ENCODE peak calls at places on chromosomes 16 and 17, in six cellular contexts. F is GM23248; T is lung; U is cardiac muscle cell; R is ascending aorta; S is CD4-positive, alpha-beta memory T cell. D is an unnamed sample. For H3K4me1, the result is how much of the 10 kb centered on the place peaks cover.

GRCh38 chr16:67543582-67543981 is 15.0 kb downstream of the RIPOR1 start:
- DNase-seq in F (no peak), U (no peak), S (no peak), R (no peak), T (no peak), D (no peak)

GRCh38 chr17:14522795-14523387 is 222.0 kb downstream of the HS3ST3B1 start:
- DNase-seq in T (no peak), S (no peak), U (no peak), R (no peak), F (no peak), D (no peak)

GRCh38 chr17:21304091-21304490 is 19.6 kb downstream of the MAP2K3 start:
- DNase-seq in U (no peak), R (no peak), F (no peak), T (no peak), S (no peak), D (no peak)

GRCh38 chr17:62895650-62896301 is 70.3 kb upstream of the TANC2 start:
- DNase-seq in R (no peak), U (no peak), S (no peak), T (no peak), F (peak), D (no peak)

GRCh38 chr16:53999123-53999522 is 287.5 kb downstream of the IRX3 start:
- DNase-seq in S (no peak), R (no peak), U (no peak), F (no peak), T (no peak), D (no peak)

GRCh38 chr17:5049314-5049819 is 14.1 kb upstream of the SLC52A1 start:
- DNase-seq in T (no peak), S (peak), U (no peak), R (no peak), F (no peak), D (no peak)

GRCh38 chr16:67349172-67349571 is 22.6 kb downstream of the LRRC36 start:
- DNase-seq in T (no peak), F (peak), S (peak), U (peak), R (no peak), D (no peak)

GRCh38 chr16:77951788-77952187 is 70.6 kb upstream of the CLEC3A start:
- DNase-seq in U (peak), S (no peak), F (no peak), R (no peak), T (no peak), D (no peak)

GRCh38 chr17:49575524-49576120 is at the start of gene NXPH3:
- DNase-seq in S (peak), R (no peak), T (peak), U (peak), F (peak), D (peak)

GRCh38 chr17:78396436-78397335 is 18.2 kb downstream of the PGS1 start:
- DNase-seq in T (peak), S (no peak), F (no peak), R (peak), U (no peak), D (no peak)

GRCh38 chr16:58608601-58609136 is 21.0 kb downstream of the CNOT1 start:
- DNase-seq in F (no peak), T (no peak), U (no peak), R (no peak), S (no peak), D (no peak)

GRCh38 chr17:15255713-15256454 is 9.2 kb downstream of the PMP22 start:
- DNase-seq in S (no peak), R (no peak), U (peak), T (no peak), F (peak), D (no peak)

GRCh38 chr16:8951447-8952280 is 12.0 kb downstream of the USP7 start:
- DNase-seq in U (no peak), T (no peak), R (no peak), F (no peak), S (no peak), D (no peak)

GRCh38 chr16:8948831-8949230 is 14.9 kb downstream of the USP7 start:
- DNase-seq in S (no peak), R (no peak), F (no peak), T (no peak), U (no peak), D (no peak)

GRCh38 chr16:8952281-8952751 is 11.4 kb downstream of the USP7 start:
- DNase-seq in U (no peak), T (no peak), F (no peak), S (no peak), R (no peak), D (no peak)

GRCh38 chr16:8949536-8950418 is 13.9 kb downstream of the USP7 start:
- DNase-seq in F (no peak), R (no peak), T (no peak), S (no peak), U (no peak), D (no peak)

DNA sequence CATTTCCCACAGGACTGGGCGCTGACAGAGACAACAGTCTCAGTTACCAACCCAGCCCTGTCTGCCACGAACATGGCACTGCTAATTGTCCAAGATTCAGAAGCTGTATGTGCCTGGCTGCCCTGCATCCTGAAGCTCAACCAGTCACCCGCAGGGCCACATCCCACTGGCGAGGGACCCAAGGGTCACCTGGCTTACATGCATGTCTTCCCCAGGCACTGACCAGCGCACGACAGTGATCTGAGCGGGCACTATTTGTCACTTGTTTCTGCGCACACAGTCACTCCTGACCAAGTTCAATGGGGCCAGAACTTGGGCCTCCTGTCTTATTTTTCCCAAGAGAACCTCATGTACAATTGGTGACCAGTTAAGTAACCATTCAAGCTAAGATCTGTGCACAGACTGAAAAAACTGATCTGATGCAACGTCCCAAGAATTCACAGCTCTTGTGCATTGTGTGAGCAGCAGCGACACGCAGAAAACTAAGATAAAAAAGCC is 13.1 kb downstream of the USP7 start:
- DNase-seq in U (peak), T (no peak), R (no peak), F (peak), S (no peak), D (no peak)
- H3K4me1 ChIP-seq in U (under half), T (under half), R (under half), F (under half), S (half or more), D (half or more)

GRCh38 chr16:87108941-87109340 is 208.3 kb downstream of the C16orf95 start:
- DNase-seq in T (no peak), S (no peak), U (no peak), R (no peak), F (peak), D (no peak)
- H3K4me1 ChIP-seq in T (under half), S (under half), U (under half), R (under half), F (under half), D (under half)

GRCh38 chr17:41519501-41520224 is 973 bp upstream of the KRT15 start:
- DNase-seq in T (peak), U (no peak), F (no peak), R (no peak), S (no peak), D (no peak)

GRCh38 chr17:41516828-41517283 is 1.8 kb downstream of the KRT15 start:
- DNase-seq in U (no peak), S (no peak), T (peak), R (no peak), F (no peak), D (no peak)

GRCh38 chr17:41518789-41519449 is at the start of gene KRT15:
- DNase-seq in T (no peak), U (no peak), R (no peak), F (peak), S (no peak), D (no peak)

GRCh38 chr17:41516147-41516827 is 2.4 kb downstream of the KRT15 start:
- DNase-seq in F (no peak), S (no peak), U (no peak), R (no peak), T (no peak), D (no peak)

DNA sequence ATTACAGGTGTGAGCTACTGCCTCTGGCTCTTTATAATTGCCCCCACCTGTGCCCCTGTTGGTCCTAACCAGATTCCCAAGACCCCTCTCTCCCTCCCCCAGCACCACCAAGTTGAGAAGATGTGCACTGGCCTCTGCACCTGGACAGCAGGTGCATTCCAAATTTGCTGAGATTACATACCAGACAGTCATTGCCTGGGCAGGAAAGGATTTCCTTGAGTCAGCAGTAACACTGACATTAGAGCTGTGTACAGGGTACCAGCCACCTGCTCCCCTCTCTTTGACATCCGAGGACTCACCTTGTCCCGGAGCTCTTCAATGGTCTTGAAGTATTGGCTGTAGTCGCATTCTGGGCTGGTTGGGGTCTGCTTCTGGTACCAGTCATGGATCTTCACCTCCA is 659 bp downstream of the KRT15 start:
- DNase-seq in F (no peak), S (no peak), U (no peak), T (no peak), R (no peak), D (no peak)
- H3K4me1 ChIP-seq in F (under half), S (under half), U (under half), T (under half), R (under half), D (under half)

DNA sequence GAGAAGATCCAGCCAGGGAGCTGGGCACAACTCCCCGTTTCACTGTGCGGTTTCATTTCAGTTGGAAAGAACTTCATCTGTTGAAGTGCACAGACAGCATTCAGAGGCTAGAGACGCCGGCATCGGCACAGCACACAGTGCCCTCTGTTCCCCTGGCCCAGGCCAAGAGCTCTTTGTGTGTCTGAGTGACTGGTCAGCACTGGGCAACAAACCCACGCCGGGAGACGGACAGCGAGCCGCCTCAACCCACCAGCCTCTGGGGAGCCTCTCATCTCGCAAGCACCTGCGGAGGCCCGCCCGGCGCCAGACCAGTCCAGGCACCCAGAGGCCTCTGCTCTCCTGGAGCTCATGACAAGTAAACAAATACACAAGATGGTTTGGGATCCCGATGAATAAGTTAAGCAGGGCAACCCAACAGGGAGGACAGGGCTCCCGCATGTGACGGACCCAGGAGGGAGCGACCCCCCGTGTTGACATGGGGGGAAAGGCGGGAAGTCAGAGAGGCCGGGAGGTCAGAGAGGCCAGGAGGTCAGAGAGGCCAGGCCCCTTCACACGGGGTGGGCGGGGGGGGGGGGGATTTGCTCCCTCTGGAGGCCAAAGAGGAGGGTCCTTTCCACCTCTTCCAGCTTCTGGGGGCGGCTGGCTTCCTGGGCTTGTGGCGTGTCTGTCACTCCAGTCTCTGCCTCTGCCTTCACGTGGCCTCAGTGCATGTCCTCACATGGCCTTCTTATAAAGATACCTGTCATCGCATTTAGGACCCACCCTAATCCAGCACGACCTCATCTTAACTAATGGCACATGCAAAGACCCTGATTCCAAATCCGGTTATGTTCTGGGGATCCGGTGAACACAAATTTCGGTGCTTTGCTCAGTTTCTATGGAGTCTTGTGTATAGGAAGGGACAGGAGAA is 25.8 kb upstream of the KLHDC4 start:
- DNase-seq in F (no peak), R (no peak), U (no peak), T (no peak), S (no peak), D (no peak)
- H3K4me1 ChIP-seq in F (under half), R (under half), U (under half), T (under half), S (under half), D (under half)

DNA sequence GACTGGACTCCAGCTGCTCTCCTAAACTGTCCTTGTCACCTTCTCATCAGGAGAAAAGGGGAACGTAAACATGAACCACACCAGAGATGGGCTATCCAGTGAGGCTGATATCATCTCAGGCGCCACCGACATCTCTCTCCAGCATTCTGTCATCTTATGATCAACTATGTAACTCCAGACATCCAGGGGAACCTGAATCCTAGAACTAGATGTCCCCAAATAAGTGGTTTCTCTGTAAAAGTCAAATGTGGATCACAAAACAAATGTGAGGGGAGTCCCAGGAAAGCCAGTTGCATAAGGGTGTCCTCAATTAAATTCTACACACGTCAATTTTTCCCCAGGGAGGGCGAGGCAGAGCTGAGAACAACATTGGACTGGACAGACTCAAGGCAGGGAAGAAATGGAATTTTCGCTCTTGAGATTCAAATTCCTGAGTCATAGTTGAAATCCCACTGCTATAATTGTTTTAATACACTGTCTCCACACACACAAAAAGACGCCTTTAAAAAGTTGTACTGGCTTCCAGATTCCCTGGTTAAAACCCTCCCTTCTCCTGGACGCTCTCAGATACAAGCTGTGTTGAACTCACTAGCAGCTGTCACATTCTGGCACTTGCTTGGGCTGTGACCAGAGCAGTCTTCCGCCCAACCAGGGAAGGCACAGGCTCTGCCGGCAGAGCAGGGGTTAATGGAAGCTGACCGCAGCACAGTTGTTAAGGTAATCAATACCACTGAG is 62.6 kb downstream of the ZFHX3 start:
- DNase-seq in F (peak), T (no peak), U (peak), S (no peak), R (no peak), D (peak)
- H3K4me1 ChIP-seq in F (under half), T (under half), U (under half), S (under half), R (half or more), D (half or more)

GRCh38 chr17:33968350-33969044 is 286.6 kb upstream of the CCL2 start:
- DNase-seq in U (no peak), T (no peak), R (no peak), F (peak), S (no peak), D (no peak)
- H3K4me1 ChIP-seq in U (under half), T (under half), R (under half), F (under half), S (under half), D (under half)

D was measured in vagina.